ENCODE peak calls at places on chromosomes 4 and X, in eight cellular contexts. Q is RPMI7951, S is NCI-H1092, O is AG04449, C is NCI-H2029, J is cardiac septum, W is M059J, N is hepatocyte. M is an unnamed sample.

GRCh38 chr4:55445921-55446577 is 50.3 kb downstream of the TMEM165 start:
- DNase-seq in Q (peak; percentile 34), S (no peak), O (peak; percentile 70), C (no peak), J (no peak), W (peak; percentile 52), N (no peak), M (no peak)

GRCh38 chrX:47190445-47191269 is 3.0 kb upstream of the UBA1 start:
- DNase-seq in Q (peak; percentile 96), S (peak; percentile 94), O (peak; percentile 67), C (peak; percentile 79), J (peak; percentile 92), W (peak; percentile 91), N (peak; percentile 96), M (peak; percentile 94)

GRCh38 chr4:120865985-120866384 is 56.5 kb downstream of the PRDM5 start:
- DNase-seq in Q (peak; percentile 18), S (no peak), O (no peak), C (peak; percentile 50), J (no peak), W (no peak), N (no peak), M (peak; percentile 63)

GRCh38 chr4:98976716-98977115 is 18.8 kb upstream of the METAP1 start:
- DNase-seq in Q (no peak), S (no peak), O (peak; percentile 64), C (peak; percentile 2), J (no peak), W (no peak), N (no peak), M (no peak)

GRCh38 chr4:187612211-187612780 is 383.3 kb upstream of the ZFP42 start:
- DNase-seq in Q (peak; percentile 47), S (no peak), O (no peak), C (no peak), J (no peak), W (peak; percentile 79), N (no peak), M (no peak)

GRCh38 chr4:5165419-5166369 is 114.4 kb downstream of the STK32B start:
- DNase-seq in Q (peak; percentile 91), S (no peak), O (no peak), C (no peak), J (no peak), W (peak; percentile 90), N (peak; percentile 17), M (no peak)

GRCh38 chrX:66675541-66675940 is 36.7 kb upstream of the EDA2R start:
- DNase-seq in Q (no peak), S (no peak), O (no peak), C (no peak), J (no peak), W (no peak), N (no peak), M (no peak)

GRCh38 chrX:40473460-40474204 is 107.1 kb upstream of the ATP6AP2 start:
- DNase-seq in Q (no peak), S (no peak), O (no peak), C (no peak), J (no peak), W (no peak), N (no peak), M (no peak)

GRCh38 chr4:152221816-152222516 is 313.9 kb downstream of the FBXW7 start:
- DNase-seq in Q (no peak), S (no peak), O (no peak), C (no peak), J (no peak), W (no peak), N (no peak), M (no peak)

GRCh38 chr4:6999172-7000086 is 43.7 kb upstream of the TADA2B start:
- DNase-seq in Q (no peak), S (no peak), O (no peak), C (no peak), J (no peak), W (no peak), N (no peak), M (no peak)

GRCh38 chr4:80409798-80410197 is 74.3 kb downstream of the CFAP299 start:
- DNase-seq in Q (no peak), S (no peak), O (no peak), C (no peak), J (no peak), W (no peak), N (no peak), M (no peak)

GRCh38 chrX:63754141-63754859 is 30.7 kb downstream of the ARHGEF9 start:
- DNase-seq in Q (peak; percentile 28), S (peak; percentile 1), O (no peak), C (no peak), J (no peak), W (peak; percentile 45), N (peak; percentile 7), M (no peak)

GRCh38 chrX:145825896-145826295 is 8.3 kb downstream of the SLITRK2 start:
- DNase-seq in Q (no peak), S (no peak), O (no peak), C (no peak), J (no peak), W (peak; percentile 7), N (peak; percentile 57), M (no peak)

GRCh38 chr4:126106658-126107057 is 791.9 kb downstream of the FAT4 start:
- DNase-seq in Q (peak; percentile 19), S (no peak), O (no peak), C (no peak), J (no peak), W (peak; percentile 0), N (no peak), M (peak; percentile 2)

GRCh38 chr4:157291071-157291470 is 70.5 kb downstream of the GRIA2 start:
- DNase-seq in Q (peak; percentile 20), S (no peak), O (no peak), C (no peak), J (no peak), W (peak; percentile 33), N (no peak), M (no peak)